ENCODE peak calls at places on chromosomes 7 and 10, in ten cellular contexts. U is fibroblast of the aortic adventitia, H is AG09309, K is astrocyte of the spinal cord, M is fibroblast of lung, F is tibial nerve, G is endothelial cell, Q is neural progenitor cell, A is neural crest cell, O is fibroblast of pulmonary artery. C is an unnamed sample.

GRCh38 chr7:106480616-106481031 is 180.3 kb downstream of the CCDC71L start:
- DNase-seq in F (no peak), O (peak; percentile 56), M (no peak), U (no peak), H (no peak), G (no peak), K (no peak), Q (no peak), A (no peak), C (no peak)

GRCh38 chr10:16995867-16996529 is 133.6 kb downstream of the CUBN start:
- DNase-seq in U (peak; percentile 79), G (peak; percentile 41), A (no peak), F (no peak), H (no peak), K (peak; percentile 75), M (peak; percentile 73), Q (peak; percentile 34), O (peak; percentile 87), C (peak; percentile 83)

GRCh38 chr7:1852781-1853618 is 182.9 kb downstream of the ELFN1 start:
- DNase-seq in K (no peak), F (no peak), U (no peak), A (no peak), O (no peak), M (no peak), Q (no peak), G (no peak), H (no peak), C (no peak)

GRCh38 chr7:140031364-140031763 is 31.4 kb downstream of the PARP12 start:
- DNase-seq in M (no peak), O (no peak), A (no peak), Q (no peak), G (no peak), F (no peak), H (no peak), U (no peak), K (no peak), C (no peak)

GRCh38 chr7:17907014-17907413 is 33.3 kb downstream of the SNX13 start:
- DNase-seq in K (no peak), O (no peak), H (no peak), A (no peak), Q (no peak), F (no peak), G (no peak), U (peak; percentile 4), M (peak; percentile 11), C (no peak)

GRCh38 chr7:144629011-144629410 is 206.8 kb downstream of the TPK1 start:
- DNase-seq in K (no peak), M (no peak), Q (peak; percentile 50), G (no peak), F (no peak), A (no peak), H (no peak), U (no peak), O (no peak), C (no peak)

GRCh38 chr10:131743190-131744151 is 157.3 kb upstream of the PPP2R2D start:
- DNase-seq in K (no peak), U (no peak), M (no peak), G (no peak), F (no peak), H (no peak), Q (peak; percentile 23), A (no peak), O (no peak), C (no peak)

GRCh38 chr10:82084904-82085303 is 209.9 kb downstream of the NRG3 start:
- DNase-seq in H (no peak), M (no peak), U (no peak), O (no peak), A (no peak), K (no peak), F (no peak), Q (no peak), G (no peak), C (no peak)

GRCh38 chr10:110446954-110447608 is 50.6 kb upstream of the DUSP5 start:
- DNase-seq in A (no peak), F (no peak), Q (no peak), H (peak; percentile 73), M (peak; percentile 95), G (no peak), U (peak; percentile 95), K (peak; percentile 86), O (peak; percentile 93), C (peak; percentile 85)

DNA sequence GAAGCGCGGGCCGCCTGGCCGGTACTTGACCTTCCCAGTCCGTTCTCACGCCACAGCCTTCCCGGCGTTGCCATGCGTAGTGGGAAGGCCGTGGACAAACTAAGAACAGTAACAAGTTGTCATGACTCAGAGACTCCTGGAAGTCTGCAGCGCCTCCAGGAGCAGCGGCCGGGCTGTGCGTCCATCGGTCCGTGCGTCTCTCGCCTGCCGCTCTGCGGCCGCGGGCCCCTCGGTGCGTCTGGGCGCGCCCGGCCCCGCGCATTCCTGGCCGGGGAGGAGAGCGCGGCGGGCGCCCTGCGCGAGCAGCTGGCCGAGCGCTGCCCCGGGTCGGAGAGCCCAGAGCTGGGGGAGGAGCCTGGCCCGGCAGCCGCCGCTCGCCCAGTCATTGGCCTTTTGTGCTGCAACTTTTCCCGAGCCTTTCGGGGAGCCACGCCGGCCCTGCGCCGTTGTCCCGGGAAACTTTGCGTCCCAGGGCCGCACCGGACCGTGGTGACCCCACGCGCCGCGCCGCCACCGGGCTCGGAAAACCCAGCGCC is 123.7 kb downstream of the TACC2 start:
- DNase-seq in F (peak; percentile 69), A (peak; percentile 60), K (peak; percentile 95), Q (peak; percentile 93), H (peak; percentile 87), G (peak; percentile 79), O (peak; percentile 96), M (peak; percentile 94), U (peak; percentile 95), C (peak; percentile 97)
- TF ChIP-seq CTCF in F (peak; percentile 60), A (no peak), K (peak; percentile 52), Q (peak; percentile 41), H (peak; percentile 34), G (no peak), O (peak; percentile 36), M (peak; percentile 39), U (peak; percentile 50), C (peak; percentile 27)

GRCh38 chr7:91046322-91047088 is 217.7 kb upstream of the FZD1 start:
- DNase-seq in O (peak; percentile 21), F (no peak), G (no peak), Q (no peak), A (no peak), U (peak; percentile 58), K (peak; percentile 16), M (peak; percentile 19), H (no peak), C (peak; percentile 21)
- TF ChIP-seq CTCF in O (peak; percentile 34), F (peak; percentile 17), G (peak; percentile 59), Q (peak; percentile 50), A (peak; percentile 62), U (peak; percentile 39), K (no peak), M (no peak), H (peak; percentile 20), C (peak; percentile 30)

GRCh38 chr7:73341877-73342276 is 13.9 kb downstream of the FKBP6 start:
- DNase-seq in F (no peak), M (peak; percentile 76), A (no peak), H (no peak), O (peak; percentile 78), G (no peak), Q (no peak), K (peak; percentile 74), U (peak; percentile 73), C (peak; percentile 86)

GRCh38 chr7:73340514-73340913 is 12.6 kb downstream of the FKBP6 start:
- DNase-seq in O (no peak), F (no peak), U (no peak), K (no peak), A (no peak), G (no peak), H (no peak), Q (no peak), M (no peak), C (no peak)

GRCh38 chr7:73345538-73345937 is 17.6 kb downstream of the FKBP6 start:
- DNase-seq in H (no peak), Q (no peak), F (no peak), K (no peak), O (no peak), A (no peak), M (no peak), G (no peak), U (no peak), C (no peak)

GRCh38 chr7:73343671-73344380 is 15.9 kb downstream of the FKBP6 start:
- DNase-seq in M (no peak), A (no peak), O (no peak), U (no peak), H (no peak), K (no peak), F (no peak), Q (peak; percentile 27), G (no peak), C (no peak)

DNA sequence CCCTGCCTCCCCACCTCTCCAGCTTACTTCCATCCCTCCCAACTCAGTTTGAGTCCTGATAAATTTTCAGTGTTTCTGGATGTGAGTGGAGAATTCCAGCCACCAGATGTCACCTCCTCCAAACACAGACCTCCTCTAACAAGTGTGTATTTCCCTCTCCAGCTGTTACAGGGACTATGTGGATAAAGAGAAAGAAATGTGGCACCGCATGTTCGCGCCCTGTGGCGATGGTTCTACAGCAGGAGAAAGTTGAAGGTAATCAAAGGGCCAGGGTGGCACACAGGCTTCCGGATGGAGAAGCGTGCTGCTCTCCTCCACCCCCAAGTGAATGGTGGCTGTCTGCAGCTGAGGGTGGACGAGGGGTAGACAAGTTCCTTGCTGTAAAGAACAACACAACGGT is 14.7 kb downstream of the FKBP6 start:
- DNase-seq in O (peak; percentile 78), Q (peak; percentile 71), U (peak; percentile 73), G (peak; percentile 25), M (peak; percentile 45), A (no peak), F (no peak), H (no peak), K (peak; percentile 60), C (peak; percentile 71)
- TF ChIP-seq CTCF in O (peak; percentile 74), Q (peak; percentile 68), U (peak; percentile 71), G (no peak), M (peak; percentile 68), A (peak; percentile 57), F (peak; percentile 53), H (peak; percentile 70), K (peak; percentile 67), C (peak; percentile 75)

DNA sequence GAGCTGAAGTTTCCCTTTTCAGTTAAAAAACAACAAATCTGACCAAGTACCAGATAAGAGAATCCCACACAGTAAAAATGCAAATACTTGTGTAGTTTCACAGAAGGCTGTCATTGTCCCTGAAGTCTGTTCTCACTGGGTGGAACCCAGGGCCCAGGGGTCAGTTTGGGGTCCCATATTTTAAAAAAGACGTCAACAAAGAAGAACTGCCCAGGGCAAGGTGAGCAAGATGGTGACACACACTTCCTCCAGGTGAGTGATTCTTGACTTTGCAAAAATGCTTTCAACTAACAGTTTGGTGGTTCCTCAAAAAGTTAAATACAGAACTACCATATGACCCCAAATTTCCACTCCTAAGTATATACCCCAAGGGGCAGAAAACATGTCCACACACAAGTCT is 36.8 kb downstream of the PDIA4 start:
- DNase-seq in F (no peak), M (no peak), O (no peak), G (no peak), K (no peak), Q (no peak), H (no peak), A (no peak), U (no peak), C (no peak)
- TF ChIP-seq CTCF in F (no peak), M (no peak), O (no peak), G (no peak), K (no peak), Q (no peak), H (no peak), A (no peak), U (no peak), C (no peak)

C was measured in fibroblast of villous mesenchyme.